ENCODE peak calls at places on chromosomes 4 and X, in nine cellular contexts. B is islet precursor cell, H is MM.1S, M is caudate nucleus, A is activated T-cell treated with anti-CD3 and anti-CD28 coated beads for 4 hours, L is kidney glomerular epithelial cell, Q is Daoy, O is HS-5, P is substantia nigra. N is an unnamed sample.

GRCh38 chrX:54807524-54808108 is at the start of gene MAGED2:
- DNase-seq in O (no peak), B (peak; percentile 73), A (peak; percentile 6), L (no peak), Q (peak; percentile 30), P (no peak), M (peak; percentile 33), H (no peak), N (peak; percentile 83)

GRCh38 chr4:4499438-4500123 is 42.3 kb downstream of the STX18 start:
- DNase-seq in P (no peak), B (no peak), Q (no peak), M (no peak), H (no peak), A (no peak), O (no peak), L (no peak), N (no peak)

GRCh38 chr4:92234393-92235176 is 69.2 kb upstream of the GRID2 start:
- DNase-seq in A (no peak), H (no peak), P (no peak), M (no peak), O (peak; percentile 99), Q (peak; percentile 73), L (peak; percentile 84), B (no peak), N (no peak)

GRCh38 chr4:158159054-158159717 is 13.6 kb downstream of the GASK1B start:
- DNase-seq in B (no peak), O (no peak), P (no peak), Q (peak; percentile 58), H (peak; percentile 11), A (no peak), L (peak; percentile 83), M (no peak), N (no peak)

GRCh38 chr4:83043801-83044407 is 8.9 kb downstream of the COPS4 start:
- DNase-seq in P (no peak), O (peak; percentile 43), M (no peak), Q (no peak), B (no peak), A (no peak), L (no peak), H (no peak), N (no peak)

GRCh38 chrX:147848009-147848408 is 63.7 kb upstream of the FMR1 start:
- DNase-seq in B (peak; percentile 74), M (no peak), A (no peak), H (no peak), O (no peak), Q (no peak), P (no peak), L (no peak), N (no peak)

GRCh38 chr4:54571293-54571723 is 86.4 kb upstream of the KIT start:
- DNase-seq in P (no peak), B (no peak), L (no peak), O (no peak), A (no peak), M (no peak), Q (no peak), H (no peak), N (no peak)

GRCh38 chrX:25198891-25199290 is 183.1 kb upstream of the ARX start:
- DNase-seq in O (no peak), L (no peak), Q (no peak), P (no peak), A (no peak), H (no peak), B (no peak), M (peak; percentile 0), N (no peak)

GRCh38 chr4:23999714-24000113 is 109.9 kb upstream of the PPARGC1A start:
- DNase-seq in B (no peak), O (peak; percentile 6), P (no peak), L (no peak), M (no peak), Q (peak; percentile 53), H (no peak), A (no peak), N (peak; percentile 13)

GRCh38 chrX:28717864-28718263 is 130.6 kb downstream of the IL1RAPL1 start:
- DNase-seq in L (no peak), O (no peak), A (no peak), H (no peak), P (no peak), B (no peak), M (no peak), Q (no peak), N (no peak)

GRCh38 chrX:23784487-23785301 is 1.7 kb downstream of the SAT1 start:
- DNase-seq in O (peak; percentile 56), L (no peak), P (no peak), H (no peak), Q (no peak), B (no peak), A (no peak), M (no peak), N (no peak)

GRCh38 chr4:140811429-140811828 is 55.2 kb upstream of the TBC1D9 start:
- DNase-seq in M (no peak), A (no peak), B (no peak), O (no peak), H (no peak), Q (no peak), L (no peak), P (no peak), N (peak; percentile 92)

GRCh38 chrX:152206426-152206825 is 68.0 kb upstream of the MAGEA10 start:
- DNase-seq in P (no peak), L (no peak), A (no peak), Q (no peak), B (peak; percentile 45), O (no peak), H (no peak), M (no peak), N (no peak)

GRCh38 chrX:15334561-15334960 is 762 bp downstream of the PIGA start:
- DNase-seq in A (no peak), B (no peak), L (no peak), P (no peak), O (no peak), Q (peak; percentile 5), M (no peak), H (no peak), N (no peak)

GRCh38 chr4:57083107-57083506 is 27.1 kb downstream of the IGFBP7 start:
- DNase-seq in Q (no peak), B (no peak), M (no peak), P (no peak), L (no peak), O (no peak), H (no peak), A (no peak), N (no peak)

GRCh38 chr4:37068580-37068979 is 176.0 kb upstream of the NWD2 start:
- DNase-seq in O (no peak), L (no peak), P (no peak), Q (no peak), H (no peak), B (peak; percentile 70), A (no peak), M (no peak), N (peak; percentile 8)

GRCh38 chr4:112284166-112284565 is 1.5 kb downstream of the TIFA start:
- DNase-seq in P (no peak), O (no peak), A (no peak), Q (no peak), B (no peak), M (no peak), H (no peak), L (no peak), N (peak; percentile 12)

GRCh38 chr4:31788676-31789075 is 1068.5 kb downstream of the PCDH7 start:
- DNase-seq in A (no peak), B (no peak), M (no peak), Q (no peak), H (no peak), O (no peak), L (peak; percentile 27), P (no peak), N (no peak)

GRCh38 chr4:78629991-78630541 is 78.5 kb downstream of the ANXA3 start:
- DNase-seq in B (peak; percentile 86), P (no peak), M (no peak), H (no peak), L (no peak), Q (no peak), O (no peak), A (no peak), N (peak; percentile 71)

GRCh38 chr4:80207172-80207583 is 9.9 kb downstream of the PRDM8 start:
- DNase-seq in L (no peak), P (no peak), O (no peak), A (no peak), B (peak; percentile 60), H (no peak), Q (no peak), M (no peak), N (no peak)

GRCh38 chr4:82104578-82104977 is 269.2 kb downstream of the HNRNPD start:
- DNase-seq in P (no peak), B (no peak), L (no peak), M (no peak), A (no peak), O (no peak), H (no peak), Q (no peak), N (no peak)

GRCh38 chr4:95660719-95661118 is 111.9 kb upstream of the UNC5C start:
- DNase-seq in M (no peak), O (no peak), L (peak; percentile 43), H (no peak), A (no peak), P (no peak), Q (no peak), B (no peak), N (no peak)

GRCh38 chr4:98517444-98518021 is 140.9 kb downstream of the TSPAN5 start:
- DNase-seq in A (no peak), L (peak; percentile 48), B (no peak), Q (no peak), M (no peak), P (no peak), H (no peak), O (no peak), N (no peak)

GRCh38 chr4:79492148-79492547 is 84.1 kb upstream of the GK2 start:
- DNase-seq in Q (peak; percentile 18), L (no peak), A (no peak), B (no peak), H (no peak), P (no peak), M (no peak), O (no peak), N (no peak)

GRCh38 chr4:164977243-164978164 is at the start of gene TRIM61:
- DNase-seq in P (peak; percentile 30), B (no peak), M (peak; percentile 27), O (no peak), A (peak; percentile 20), Q (no peak), H (peak; percentile 81), L (no peak), N (no peak)

GRCh38 chr4:9825049-9825448 is 43.6 kb downstream of the DRD5 start:
- DNase-seq in P (no peak), O (no peak), A (no peak), L (no peak), H (no peak), M (no peak), B (no peak), Q (no peak), N (no peak)

GRCh38 chr4:125198916-125199315 is 115.8 kb upstream of the FAT4 start:
- DNase-seq in M (no peak), Q (peak; percentile 6), O (no peak), L (no peak), A (no peak), B (no peak), H (no peak), P (no peak), N (no peak)

GRCh38 chr4:156767911-156768415 is 203.6 kb downstream of the PDGFC start:
- DNase-seq in O (no peak), A (no peak), L (no peak), P (no peak), B (no peak), Q (no peak), H (no peak), M (no peak), N (no peak)

GRCh38 chrX:72351606-72352338 is 46.1 kb upstream of the CITED1 start:
- DNase-seq in O (no peak), P (no peak), Q (no peak), B (no peak), H (no peak), A (no peak), L (no peak), M (no peak), N (no peak)

GRCh38 chr4:26873391-26874026 is 12.9 kb downstream of the STIM2 start:
- DNase-seq in O (no peak), M (no peak), A (no peak), L (no peak), P (no peak), B (no peak), Q (no peak), H (no peak), N (no peak)

GRCh38 chr4:157128395-157128794 is 52.4 kb downstream of the GLRB start:
- DNase-seq in B (no peak), Q (peak; percentile 10), A (no peak), O (no peak), M (no peak), H (peak; percentile 11), L (peak; percentile 66), P (no peak), N (peak; percentile 16)